ENCODE peak calls at places on chromosomes 5 and 9, in eight cellular contexts. M is GM12878, H is astrocyte of the spinal cord, D is kidney, S is cardiac fibroblast, G is astrocyte of the cerebellum, J is HCT116, V is heart left ventricle. L is an unnamed sample.

GRCh38 chr5:87944553-87945320 is 323.9 kb downstream of the TMEM161B start:
- DNase-seq in M (no peak), H (peak), D (no peak), S (no peak), G (peak), J (no peak), V (peak), L (no peak)

GRCh38 chr5:98428806-98429205 is 344.7 kb upstream of the RGMB start:
- DNase-seq in M (peak), H (peak), D (peak), S (peak), G (peak), J (no peak), V (no peak), L (peak)

GRCh38 chr9:134814598-134815215 is 65.9 kb upstream of the FCN2 start:
- DNase-seq in M (no peak), H (peak), D (no peak), S (no peak), G (no peak), J (no peak), V (no peak), L (no peak)

GRCh38 chr5:75656311-75657003 is 45.2 kb downstream of the ANKDD1B start:
- DNase-seq in M (no peak), H (peak), D (peak), S (peak), G (no peak), J (no peak), V (no peak), L (no peak)

GRCh38 chr5:80481019-80481893 is 6.6 kb upstream of the FAM151B start:
- DNase-seq in M (peak), H (peak), D (no peak), S (peak), G (peak), J (peak), V (no peak), L (peak)

GRCh38 chr5:38431242-38431853 is 125.1 kb downstream of the LIFR start:
- DNase-seq in M (no peak), H (no peak), D (no peak), S (no peak), G (no peak), J (no peak), V (no peak), L (no peak)

GRCh38 chr5:29498412-29498811 is 1695.1 kb upstream of the CDH6 start:
- DNase-seq in M (no peak), H (no peak), D (no peak), S (no peak), G (no peak), J (no peak), V (no peak), L (no peak)

GRCh38 chr5:176415240-176416122 is 858 bp downstream of the CLTB start:
- DNase-seq in M (no peak), H (peak), D (no peak), S (peak), G (no peak), J (no peak), V (peak), L (no peak)

GRCh38 chr9:114184071-114184470 is 28.7 kb downstream of the COL27A1 start:
- DNase-seq in M (no peak), H (peak), D (peak), S (peak), G (no peak), J (no peak), V (peak), L (no peak)

GRCh38 chr9:133563286-133564213 is 29.0 kb downstream of the ADAMTSL2 start:
- DNase-seq in M (no peak), H (no peak), D (no peak), S (peak), G (no peak), J (no peak), V (peak), L (no peak)

GRCh38 chr9:97980918-97981827 is 2.0 kb upstream of the ANP32B start:
- DNase-seq in M (no peak), H (no peak), D (no peak), S (no peak), G (no peak), J (no peak), V (peak), L (no peak)

GRCh38 chr9:92180669-92181181 is 65.5 kb upstream of the SPTLC1 start:
- DNase-seq in M (no peak), H (peak), D (no peak), S (peak), G (no peak), J (no peak), V (no peak), L (no peak)

GRCh38 chr9:17148324-17148723 is 13.5 kb downstream of the CNTLN start:
- DNase-seq in M (no peak), H (no peak), D (no peak), S (peak), G (no peak), J (no peak), V (no peak), L (no peak)

GRCh38 chr5:31413030-31413812 is 118.7 kb downstream of the DROSHA start:
- DNase-seq in M (no peak), H (no peak), D (no peak), S (no peak), G (no peak), J (no peak), V (peak), L (no peak)

DNA sequence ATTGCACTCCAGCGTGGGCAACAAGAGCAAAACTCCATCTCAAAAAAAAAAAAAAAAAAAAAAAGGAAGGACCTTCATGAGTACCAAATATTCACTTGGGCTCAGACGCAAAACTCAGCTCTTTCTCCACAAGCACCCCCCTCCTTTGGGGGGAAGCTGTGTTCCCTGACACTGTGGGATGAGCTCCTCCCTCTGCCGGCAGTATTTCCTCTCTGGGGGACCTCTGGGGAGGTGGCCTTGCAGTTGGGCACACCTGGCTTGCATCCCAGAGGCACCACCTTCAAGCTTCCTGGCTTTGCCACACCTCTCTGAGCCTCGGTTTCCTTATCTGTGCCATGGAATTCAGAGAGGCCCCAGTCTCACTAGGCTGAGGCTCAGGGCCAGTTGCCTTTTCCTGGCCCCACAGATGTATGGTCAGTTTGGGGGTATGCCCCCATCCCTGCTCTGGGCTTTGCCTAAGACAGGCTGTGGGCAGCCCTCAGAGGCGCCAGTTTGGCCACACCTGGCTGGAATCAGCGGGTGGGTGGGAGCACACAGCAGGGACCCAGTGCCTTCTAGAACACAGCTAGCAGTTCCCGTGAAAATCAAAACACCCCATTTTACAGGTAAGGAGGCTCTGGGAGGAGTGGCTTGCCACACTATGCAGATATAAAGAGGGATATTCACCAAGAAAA is 157.5 kb upstream of the IER5L start:
- DNase-seq in M (no peak), H (no peak), D (peak), S (peak), G (no peak), J (no peak), V (no peak), L (no peak)
- H3K4me3 ChIP-seq in M (no peak), H (no peak), D (no peak), S (no peak), G (no peak), J (peak), V (no peak), L (no peak)

GRCh38 chr9:71928376-71928775 is 16.9 kb downstream of the C9orf85 start:
- DNase-seq in M (no peak), H (no peak), D (no peak), S (no peak), G (no peak), J (no peak), V (no peak), L (no peak)

GRCh38 chr9:71929223-71929622 is 17.8 kb downstream of the C9orf85 start:
- DNase-seq in M (no peak), H (no peak), D (no peak), S (no peak), G (no peak), J (no peak), V (no peak), L (no peak)

GRCh38 chr9:71928806-71929205 is 17.4 kb downstream of the C9orf85 start:
- DNase-seq in M (no peak), H (no peak), D (no peak), S (no peak), G (no peak), J (no peak), V (no peak), L (no peak)

GRCh38 chr9:71931166-71931565 is 19.7 kb downstream of the C9orf85 start:
- DNase-seq in M (no peak), H (no peak), D (no peak), S (no peak), G (no peak), J (no peak), V (no peak), L (no peak)

GRCh38 chr9:71929791-71930440 is 18.5 kb downstream of the C9orf85 start:
- DNase-seq in M (no peak), H (peak), D (no peak), S (no peak), G (no peak), J (no peak), V (no peak), L (no peak)
- H3K4me3 ChIP-seq in M (no peak), H (no peak), D (no peak), S (no peak), G (no peak), J (no peak), V (no peak), L (no peak)

GRCh38 chr5:172283862-172284274 is 304 bp upstream of the UBTD2 start:
- DNase-seq in M (no peak), H (peak), D (peak), S (peak), G (peak), J (no peak), V (peak), L (no peak)

GRCh38 chr5:172283020-172283861 is at the start of gene UBTD2:
- DNase-seq in M (no peak), H (peak), D (peak), S (peak), G (peak), J (no peak), V (peak), L (no peak)

GRCh38 chr5:172288465-172288864 is 4.9 kb upstream of the UBTD2 start:
- DNase-seq in M (no peak), H (no peak), D (no peak), S (no peak), G (no peak), J (no peak), V (no peak), L (no peak)

GRCh38 chr5:172284275-172284971 is 859 bp upstream of the UBTD2 start:
- DNase-seq in M (no peak), H (no peak), D (peak), S (no peak), G (no peak), J (no peak), V (no peak), L (no peak)

DNA sequence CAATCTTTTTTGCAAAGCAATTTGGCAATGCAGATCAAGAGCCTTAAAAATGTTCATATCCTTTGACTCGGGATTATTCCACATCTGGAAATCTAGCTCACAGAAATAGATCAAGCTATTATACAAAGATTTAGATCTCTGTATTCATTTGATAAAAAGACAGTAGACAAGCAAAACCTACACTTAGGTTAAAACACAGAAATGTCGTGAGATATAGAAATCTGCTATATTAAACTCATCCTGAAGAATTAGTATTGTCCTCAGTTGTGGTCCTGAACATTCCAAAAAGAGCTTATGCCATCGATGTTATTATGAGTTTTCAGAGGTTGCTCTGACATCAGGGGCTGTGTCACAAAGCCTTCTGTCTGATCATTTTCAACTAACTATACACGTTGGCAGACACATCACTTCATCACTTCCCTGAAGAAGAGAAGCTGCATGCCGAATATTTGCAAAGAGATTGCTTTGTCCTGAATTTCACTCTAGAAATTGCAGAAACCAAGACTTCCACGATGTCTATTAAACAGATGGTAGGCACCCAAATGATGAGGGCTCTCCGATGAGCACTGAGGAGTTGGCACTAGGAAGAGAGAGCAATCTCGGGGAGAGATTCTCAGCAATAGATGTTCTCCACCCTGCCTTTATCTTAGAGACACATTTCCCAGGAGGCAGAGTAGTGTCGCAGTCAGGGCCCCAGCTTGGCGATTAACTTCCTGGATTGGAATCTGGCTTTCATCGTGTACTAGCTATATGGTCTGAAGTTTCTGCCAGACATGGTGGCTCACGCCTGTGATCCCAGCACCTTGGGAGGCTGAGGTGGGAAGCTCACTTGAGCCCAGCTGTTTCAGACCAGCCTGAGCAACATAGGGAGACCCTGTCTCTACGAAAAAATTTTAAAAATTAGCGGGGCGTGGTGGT is 1.9 kb upstream of the UBTD2 start:
- DNase-seq in M (no peak), H (no peak), D (no peak), S (no peak), G (no peak), J (no peak), V (no peak), L (no peak)
- H3K4me3 ChIP-seq in M (no peak), H (no peak), D (no peak), S (no peak), G (no peak), J (no peak), V (no peak), L (no peak)

GRCh38 chr5:117713585-117714198 is 1139.1 kb upstream of the SEMA6A start:
- DNase-seq in M (no peak), H (peak), D (no peak), S (peak), G (no peak), J (peak), V (no peak), L (no peak)
- H3K4me3 ChIP-seq in M (no peak), H (no peak), D (no peak), S (no peak), G (no peak), J (no peak), V (no peak), L (no peak)

GRCh38 chr5:135835766-135836165 is 1.3 kb downstream of the SLC25A48 start:
- DNase-seq in M (no peak), H (no peak), D (no peak), S (no peak), G (no peak), J (no peak), V (no peak), L (no peak)

GRCh38 chr5:135832941-135833340 is 1.5 kb upstream of the SLC25A48 start:
- DNase-seq in M (no peak), H (no peak), D (no peak), S (no peak), G (no peak), J (no peak), V (no peak), L (no peak)

GRCh38 chr5:135833521-135833920 is 942 bp upstream of the SLC25A48 start:
- DNase-seq in M (no peak), H (no peak), D (no peak), S (no peak), G (no peak), J (no peak), V (no peak), L (no peak)

GRCh38 chr5:135833961-135834638 is 363 bp upstream of the SLC25A48 start:
- DNase-seq in M (no peak), H (peak), D (no peak), S (no peak), G (no peak), J (no peak), V (no peak), L (no peak)

GRCh38 chr5:135834639-135835529 is at the start of gene SLC25A48:
- DNase-seq in M (no peak), H (no peak), D (peak), S (peak), G (no peak), J (peak), V (peak), L (no peak)
- H3K4me3 ChIP-seq in M (no peak), H (no peak), D (peak), S (peak), G (peak), J (peak), V (peak), L (no peak)

GRCh38 chr5:45696206-45696836 is at the start of gene HCN1:
- DNase-seq in M (no peak), H (peak), D (peak), S (peak), G (peak), J (no peak), V (peak), L (no peak)

GRCh38 chr5:45695011-45695667 is 1.0 kb downstream of the HCN1 start:
- DNase-seq in M (no peak), H (no peak), D (peak), S (no peak), G (no peak), J (no peak), V (no peak), L (no peak)

GRCh38 chr5:45695680-45696093 is 493 bp downstream of the HCN1 start:
- DNase-seq in M (no peak), H (no peak), D (no peak), S (no peak), G (no peak), J (no peak), V (no peak), L (no peak)

GRCh38 chr5:45692481-45692880 is 3.7 kb downstream of the HCN1 start:
- DNase-seq in M (no peak), H (no peak), D (no peak), S (no peak), G (no peak), J (no peak), V (no peak), L (no peak)

DNA sequence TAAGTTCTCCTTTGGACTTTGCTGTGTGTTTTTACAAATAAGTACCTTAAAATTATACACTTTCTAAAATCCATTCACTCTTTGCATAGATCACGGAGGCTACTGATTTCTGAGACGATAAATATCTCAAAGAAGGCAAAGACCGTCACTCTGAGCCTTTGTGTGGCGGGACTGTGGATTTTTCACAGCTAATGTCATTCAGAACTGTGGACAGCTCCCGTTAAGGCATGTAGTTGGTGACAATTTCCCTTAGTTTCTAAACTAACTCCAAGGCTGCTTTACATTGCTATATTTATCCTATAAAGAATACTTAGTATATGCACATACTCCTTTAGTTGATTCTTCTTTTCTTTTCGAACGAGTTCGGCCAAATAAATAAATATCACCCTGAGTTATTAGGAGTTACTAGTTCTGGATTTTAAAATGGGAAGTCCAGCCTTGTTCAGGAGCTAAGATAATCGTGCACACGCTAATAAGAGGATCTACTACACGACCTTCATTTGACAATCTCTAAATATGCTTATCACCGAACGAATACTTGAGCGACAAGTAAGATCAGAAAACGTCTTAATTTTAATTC is 1.8 kb downstream of the HCN1 start:
- DNase-seq in M (no peak), H (peak), D (no peak), S (no peak), G (no peak), J (no peak), V (no peak), L (no peak)
- H3K4me3 ChIP-seq in M (no peak), H (no peak), D (no peak), S (no peak), G (no peak), J (no peak), V (no peak), L (no peak)

GRCh38 chr9:137295313-137296213 is 6.5 kb downstream of the NRARP start:
- DNase-seq in M (no peak), H (no peak), D (peak), S (peak), G (no peak), J (no peak), V (peak), L (no peak)
- H3K4me3 ChIP-seq in M (peak), H (no peak), D (no peak), S (peak), G (no peak), J (peak), V (peak), L (peak)

L was measured in GM12864.